ENCODE peak calls at places on chromosome 10, in five cellular contexts. H, T, F, W and P are unnamed samples.
A peak's percentile ranks its signal among the peaks of the same experiment; 100 is the strongest.

GRCh38 chr10:132146941-132147915 is 39.5 kb upstream of the DPYSL4 start:
- DNase-seq in H (no peak), T (no peak), F (no peak), W (no peak), P (no peak)

GRCh38 chr10:101397140-101397539 is 43.2 kb downstream of the BTRC start:
- DNase-seq in H (no peak), T (peak; percentile 26), F (no peak), W (peak; percentile 22), P (peak; percentile 44)

GRCh38 chr10:71729023-71729649 is 9.6 kb upstream of the C10orf105 start:
- DNase-seq in H (no peak), T (peak; percentile 54), F (peak; percentile 54), W (peak; percentile 68), P (no peak)

GRCh38 chr10:99630439-99630838 is 10.2 kb upstream of the SLC25A28 start:
- DNase-seq in H (no peak), T (no peak), F (peak; percentile 58), W (peak; percentile 63), P (no peak)

GRCh38 chr10:5442056-5442989 is 30.0 kb downstream of the NET1 start:
- DNase-seq in H (no peak), T (peak; percentile 34), F (no peak), W (peak; percentile 53), P (peak; percentile 40)

GRCh38 chr10:71031601-71032000 is 143.2 kb upstream of the PCBD1 start:
- DNase-seq in H (no peak), T (no peak), F (no peak), W (no peak), P (no peak)

GRCh38 chr10:101749511-101750016 is 26.4 kb downstream of the FGF8 start:
- DNase-seq in H (no peak), T (no peak), F (no peak), W (no peak), P (no peak)

GRCh38 chr10:6494934-6495592 is 85.0 kb downstream of the PRKCQ start:
- DNase-seq in H (peak; percentile 45), T (no peak), F (no peak), W (no peak), P (peak; percentile 78)

GRCh38 chr10:101617102-101617823 is 29.1 kb downstream of the DPCD start:
- DNase-seq in H (no peak), T (peak; percentile 24), F (no peak), W (no peak), P (no peak)

GRCh38 chr10:47415520-47416304 is 31.6 kb upstream of the ZNF488 start:
- DNase-seq in H (no peak), T (no peak), F (no peak), W (peak; percentile 35), P (no peak)

GRCh38 chr10:79385804-79386531 is 38.7 kb downstream of the PPIF start:
- DNase-seq in H (no peak), T (no peak), F (peak; percentile 10), W (no peak), P (no peak)

GRCh38 chr10:50807851-50808776 is 68.4 kb downstream of the ASAH2B start:
- DNase-seq in H (no peak), T (no peak), F (no peak), W (no peak), P (no peak)

GRCh38 chr10:109894516-109894915 is 28.8 kb downstream of the XPNPEP1 start:
- DNase-seq in H (no peak), T (no peak), F (peak; percentile 76), W (peak; percentile 89), P (no peak)

GRCh38 chr10:102065561-102066420 is 642 bp downstream of the HPS6 start:
- DNase-seq in H (no peak), T (peak; percentile 38), F (peak; percentile 35), W (peak; percentile 18), P (no peak)

GRCh38 chr10:17340144-17340829 is 112.2 kb downstream of the VIM start:
- DNase-seq in H (no peak), T (no peak), F (no peak), W (no peak), P (no peak)

GRCh38 chr10:131792809-131793208 is 108.0 kb upstream of the PPP2R2D start:
- DNase-seq in H (no peak), T (no peak), F (no peak), W (no peak), P (no peak)

GRCh38 chr10:66467042-66467441 is 458.8 kb upstream of the LRRTM3 start:
- DNase-seq in H (no peak), T (no peak), F (no peak), W (no peak), P (no peak)

GRCh38 chr10:712089-712488 is 22.6 kb upstream of the DIP2C start:
- DNase-seq in H (no peak), T (no peak), F (no peak), W (peak; percentile 8), P (no peak)

GRCh38 chr10:103427866-103428265 is 24.3 kb downstream of the CALHM2 start:
- DNase-seq in H (no peak), T (no peak), F (no peak), W (no peak), P (no peak)

GRCh38 chr10:102894491-102895213 is 23.4 kb upstream of the CNNM2 start:
- DNase-seq in H (no peak), T (no peak), F (no peak), W (no peak), P (no peak)

GRCh38 chr10:29131952-29132820 is 156.7 kb upstream of the LYZL1 start:
- DNase-seq in H (no peak), T (no peak), F (no peak), W (no peak), P (no peak)

GRCh38 chr10:101602767-101603398 is 14.8 kb downstream of the DPCD start:
- DNase-seq in H (peak; percentile 35), T (peak; percentile 86), F (peak; percentile 79), W (peak; percentile 62), P (peak; percentile 31)

GRCh38 chr10:18866852-18867251 is 181.7 kb upstream of the MALRD1 start:
- DNase-seq in H (no peak), T (no peak), F (no peak), W (no peak), P (no peak)

GRCh38 chr10:130300608-130301025 is 164.4 kb downstream of the GLRX3 start:
- DNase-seq in H (no peak), T (no peak), F (peak; percentile 69), W (no peak), P (no peak)

GRCh38 chr10:130301026-130301892 is 165.1 kb downstream of the GLRX3 start:
- DNase-seq in H (peak; percentile 22), T (no peak), F (peak; percentile 86), W (no peak), P (peak; percentile 54)
- H3K9me3 ChIP-seq in H (peaks cover 28% of the 10 kb centered on the region), T (no peaks in the 10 kb centered on the region), F (no peaks in the 10 kb centered on the region), W (peaks cover 14% of the 10 kb centered on the region), P (no peaks in the 10 kb centered on the region)

GRCh38 chr10:119312241-119312640 is 104.9 kb downstream of the GRK5 start:
- DNase-seq in H (no peak), T (no peak), F (no peak), W (no peak), P (no peak)
- H3K4me1 ChIP-seq in H (peaks cover 43% of the 10 kb centered on the region), T (peaks cover 55% of the 10 kb centered on the region), F (peaks cover 26% of the 10 kb centered on the region), W (peaks cover 35% of the 10 kb centered on the region), P (peaks cover 40% of the 10 kb centered on the region)

GRCh38 chr10:12165036-12165435 is 30.7 kb downstream of the NUDT5 start:
- DNase-seq in H (no peak), T (no peak), F (no peak), W (no peak), P (no peak)

GRCh38 chr10:12160664-12161063 is 31.2 kb downstream of the SEC61A2 start:
- DNase-seq in H (no peak), T (no peak), F (no peak), W (no peak), P (no peak)

GRCh38 chr10:12164085-12164484 is 31.6 kb downstream of the NUDT5 start:
- DNase-seq in H (no peak), T (no peak), F (no peak), W (no peak), P (no peak)

GRCh38 chr10:12162927-12163326 is 32.8 kb downstream of the NUDT5 start:
- DNase-seq in H (no peak), T (no peak), F (no peak), W (no peak), P (no peak)

GRCh38 chr10:12165992-12166775 is 29.5 kb downstream of the NUDT5 start:
- DNase-seq in H (no peak), T (no peak), F (no peak), W (no peak), P (no peak)
- H3K4me3 ChIP-seq in H (no peak overlapping the region), T (no peak overlapping the region), F (no peak overlapping the region), W (no peak overlapping the region), P (no peak overlapping the region)

DNA sequence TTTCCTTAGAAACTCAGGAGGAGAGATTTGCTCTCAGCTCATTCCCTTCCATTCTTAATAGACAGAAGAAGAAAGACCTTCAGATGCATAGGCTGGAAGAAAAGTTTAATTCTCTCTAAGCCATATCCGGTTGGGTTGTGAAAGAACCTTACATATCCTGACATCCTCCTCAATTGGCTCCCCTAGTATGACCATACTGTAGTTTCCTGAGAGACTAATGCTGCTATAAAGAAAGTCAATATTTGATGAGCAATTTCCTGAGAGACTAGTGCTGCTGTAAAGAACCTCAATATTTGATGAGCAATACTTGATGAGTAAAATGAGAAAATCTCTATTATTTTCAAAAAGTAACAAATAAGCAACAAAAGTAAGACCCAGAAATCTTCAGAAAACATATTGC is 888.5 kb upstream of the SORCS1 start:
- DNase-seq in H (no peak), T (no peak), F (no peak), W (peak; percentile 79), P (no peak)
- H3K9me3 ChIP-seq in H (no peaks in the 10 kb centered on the region), T (no peaks in the 10 kb centered on the region), F (no peaks in the 10 kb centered on the region), W (no peaks in the 10 kb centered on the region), P (peaks cover 11% of the 10 kb centered on the region)

GRCh38 chr10:60816624-60817023 is 38.3 kb downstream of the CDK1 start:
- DNase-seq in H (no peak), T (peak; percentile 84), F (peak; percentile 70), W (peak; percentile 46), P (peak; percentile 63)

GRCh38 chr10:60819271-60819670 is 41.0 kb downstream of the CDK1 start:
- DNase-seq in H (no peak), T (no peak), F (no peak), W (no peak), P (no peak)

GRCh38 chr10:60820093-60820769 is 42.0 kb downstream of the CDK1 start:
- DNase-seq in H (no peak), T (no peak), F (no peak), W (no peak), P (no peak)

GRCh38 chr10:60817135-60817805 is 39.0 kb downstream of the CDK1 start:
- DNase-seq in H (no peak), T (no peak), F (peak; percentile 24), W (no peak), P (no peak)

GRCh38 chr10:60818134-60818770 is 40.0 kb downstream of the CDK1 start:
- DNase-seq in H (no peak), T (no peak), F (no peak), W (no peak), P (no peak)
- H3K4me1 ChIP-seq in H (no peaks in the 10 kb centered on the region), T (peaks cover 13% of the 10 kb centered on the region), F (peaks cover 19% of the 10 kb centered on the region), W (no peaks in the 10 kb centered on the region), P (no peaks in the 10 kb centered on the region)

GRCh38 chr10:88582411-88582805 is 710 bp downstream of the RNLS start:
- DNase-seq in H (no peak), T (no peak), F (no peak), W (no peak), P (no peak)
- H3K4me3 ChIP-seq in H (peak overlapping the region; percentile 85), T (peak overlapping the region; percentile 67), F (no peak overlapping the region), W (no peak overlapping the region), P (peak overlapping the region; percentile 90)